ENCODE peak calls at places on chromosomes 2 and 18, in four cellular contexts. O is cardiac muscle cell; E is activated naive CD4-positive, alpha-beta T cell; U is tibial nerve. W is an unnamed sample.

GRCh38 chr2:240298803-240299709 is 136.4 kb upstream of the GPC1 start:
- DNase-seq in E (no peak), O (no peak), U (no peak), W (no peak)

GRCh38 chr2:230898016-230898415 is 27.0 kb downstream of the GPR55 start:
- DNase-seq in U (no peak), O (no peak), E (no peak), W (no peak)

GRCh38 chr2:216991563-216991962 is 131.7 kb upstream of the TNP1 start:
- DNase-seq in E (no peak), U (peak; percentile 31), O (no peak), W (no peak)

GRCh38 chr2:241279413-241279812 is 36.1 kb downstream of the HDLBP start:
- DNase-seq in O (no peak), U (no peak), E (no peak), W (no peak)

GRCh38 chr2:96881349-96882195 is 11.7 kb upstream of the SEMA4C start:
- DNase-seq in O (no peak), U (no peak), E (no peak), W (no peak)

GRCh38 chr2:223884399-223884798 is 47.0 kb upstream of the AP1S3 start:
- DNase-seq in O (no peak), U (no peak), E (no peak), W (no peak)

GRCh38 chr2:12389354-12390045 is 327.2 kb upstream of the TRIB2 start:
- DNase-seq in E (no peak), U (no peak), O (no peak), W (no peak)

GRCh38 chr18:49052891-49053644 is 102.3 kb upstream of the SMAD7 start:
- DNase-seq in O (no peak), E (no peak), U (no peak), W (no peak)

GRCh38 chr2:81523344-81523743 is 1218.8 kb upstream of the LRRTM1 start:
- DNase-seq in E (no peak), O (no peak), U (no peak), W (no peak)

GRCh38 chr2:64119369-64119768 is 24.9 kb downstream of the PELI1 start:
- DNase-seq in E (no peak), O (no peak), U (no peak), W (no peak)

GRCh38 chr18:49892148-49892924 is 79.0 kb upstream of the ACAA2 start:
- DNase-seq in O (no peak), U (no peak), E (no peak), W (no peak)

GRCh38 chr2:232238108-232238507 is 140.4 kb upstream of the ALPP start:
- DNase-seq in U (no peak), E (no peak), O (no peak), W (peak; percentile 10)

GRCh38 chr18:3454365-3455089 is 4.6 kb downstream of the TGIF1 start:
- DNase-seq in U (no peak), E (no peak), O (peak; percentile 54), W (no peak)

GRCh38 chr2:11141319-11141718 is 13.9 kb upstream of the SLC66A3 start:
- DNase-seq in O (no peak), E (no peak), U (no peak), W (no peak)